ENCODE peak calls at places on chromosomes 4 and X, in four cellular contexts. F, C, Y and P are unnamed samples.

GRCh38 chr4:43251760-43252317 is 359.3 kb downstream of the GRXCR1 start:
- DNase-seq in Y (no peak), F (no peak), C (no peak), P (no peak)

GRCh38 chr4:138410266-138410665 is 168.1 kb upstream of the SLC7A11 start:
- DNase-seq in Y (no peak), C (no peak), F (no peak), P (no peak)

GRCh38 chr4:93867416-93868001 is 39.0 kb downstream of the ATOH1 start:
- DNase-seq in C (no peak), F (no peak), Y (no peak), P (no peak)

GRCh38 chr4:87857789-87858188 is 25.0 kb downstream of the MEPE start:
- DNase-seq in Y (no peak), C (no peak), F (no peak), P (no peak)

GRCh38 chr4:110449947-110450346 is 26.0 kb upstream of the ENPEP start:
- DNase-seq in F (no peak), C (no peak), Y (no peak), P (no peak)

GRCh38 chr4:186979966-186980745 is 256.5 kb upstream of the FAT1 start:
- DNase-seq in Y (no peak), C (no peak), F (no peak), P (no peak)

GRCh38 chr4:123673971-123674370 is 277.4 kb downstream of the SPRY1 start:
- DNase-seq in C (no peak), Y (no peak), F (no peak), P (no peak)

GRCh38 chr4:11739992-11740391 is 311.3 kb upstream of the HS3ST1 start:
- DNase-seq in Y (no peak), F (no peak), C (no peak), P (no peak)

GRCh38 chrX:153922286-153922573 is 3.8 kb downstream of the ARHGAP4 start:
- DNase-seq in Y (no peak), F (no peak), C (no peak), P (no peak)

GRCh38 chr4:121764702-121765367 is at the start of gene SMIM43:
- DNase-seq in F (no peak), C (no peak), Y (no peak), P (no peak)

GRCh38 chrX:108439434-108439883 is at the start of gene COL4A5:
- DNase-seq in C (no peak), Y (peak; percentile 48), F (no peak), P (no peak)

GRCh38 chr4:96102541-96103018 is 262.7 kb downstream of the PDHA2 start:
- DNase-seq in C (no peak), Y (no peak), F (no peak), P (no peak)

GRCh38 chrX:153669174-153669890 is 4.3 kb downstream of the PNCK start:
- DNase-seq in F (peak; percentile 59), Y (no peak), C (peak; percentile 21), P (no peak)

GRCh38 chrX:108947205-108947604 is 210.8 kb upstream of the IRS4 start:
- DNase-seq in F (no peak), Y (no peak), C (no peak), P (no peak)

GRCh38 chrX:1894656-1895055 is 279.8 kb downstream of the ASMT start:
- DNase-seq in F (no peak), Y (no peak), C (no peak), P (no peak)